ENCODE peak calls at places on chromosomes 11 and 22, in six cellular contexts. K is neural crest cell, G is kidney, I is AG20443, E is colonic mucosa, L is lower lobe of right lung. D is an unnamed sample.

GRCh38 chr11:1760351-1761109 is 3.2 kb downstream of the CTSD start:
- DNase-seq in K (no peak), G (peak; percentile 99), I (peak; percentile 67), E (peak; percentile 66), L (peak; percentile 92), D (no peak)

GRCh38 chr11:65492637-65493366 is 6.0 kb upstream of the MALAT1 start:
- DNase-seq in K (no peak), G (peak; percentile 92), I (peak; percentile 40), E (peak; percentile 88), L (peak; percentile 83), D (no peak)

GRCh38 chr11:8068605-8069221 is 12.3 kb upstream of the TUB start:
- DNase-seq in K (no peak), G (peak; percentile 92), I (peak; percentile 79), E (no peak), L (no peak), D (no peak)

GRCh38 chr22:29883045-29883830 is at the start of gene MTMR3:
- DNase-seq in K (peak; percentile 98), G (peak; percentile 98), I (peak; percentile 91), E (peak; percentile 98), L (peak; percentile 96), D (peak; percentile 93)

GRCh38 chr22:22408731-22409696 is 99.5 kb downstream of the ZNF280B start:
- DNase-seq in K (peak; percentile 35), G (no peak), I (peak; percentile 58), E (no peak), L (no peak), D (no peak)

GRCh38 chr11:65545853-65546216 is 12.3 kb downstream of the LTBP3 start:
- DNase-seq in K (no peak), G (no peak), I (no peak), E (peak; percentile 43), L (no peak), D (no peak)

GRCh38 chr11:118634435-118635236 is 27.2 kb downstream of the PHLDB1 start:
- DNase-seq in K (no peak), G (peak; percentile 92), I (peak; percentile 44), E (peak; percentile 87), L (peak; percentile 85), D (no peak)

GRCh38 chr22:22772396-22772795 is 115.2 kb upstream of the IGLL5 start:
- DNase-seq in K (no peak), G (no peak), I (no peak), E (no peak), L (no peak), D (no peak)

GRCh38 chr11:89491141-89491690 is at the start of gene NOX4:
- DNase-seq in K (peak; percentile 63), G (peak; percentile 80), I (peak; percentile 68), E (no peak), L (peak; percentile 50), D (no peak)

GRCh38 chr22:26139320-26139719 is 29.9 kb upstream of the SEZ6L start:
- DNase-seq in K (no peak), G (no peak), I (no peak), E (no peak), L (no peak), D (no peak)

GRCh38 chr22:36026741-36027140 is 1.9 kb downstream of the RBFOX2 start:
- DNase-seq in K (no peak), G (no peak), I (peak; percentile 27), E (no peak), L (no peak), D (no peak)

GRCh38 chr22:48727454-48728058 is 1100.1 kb downstream of the BRD1 start:
- DNase-seq in K (no peak), G (no peak), I (no peak), E (no peak), L (no peak), D (no peak)

GRCh38 chr22:50310209-50310722 is 2.8 kb upstream of the PLXNB2 start:
- DNase-seq in K (no peak), G (peak; percentile 64), I (no peak), E (no peak), L (peak; percentile 91), D (no peak)

GRCh38 chr22:42684462-42685195 is 35.4 kb upstream of the CYB5R3 start:
- DNase-seq in K (no peak), G (peak; percentile 68), I (peak; percentile 48), E (no peak), L (no peak), D (no peak)

GRCh38 chr11:82862379-82862778 is 37.9 kb downstream of the PRCP start:
- DNase-seq in K (no peak), G (no peak), I (no peak), E (no peak), L (no peak), D (no peak)

GRCh38 chr11:64599698-64600211 is 8.7 kb downstream of the SLC22A12 start:
- DNase-seq in K (no peak), G (peak; percentile 63), I (no peak), E (no peak), L (no peak), D (no peak)

GRCh38 chr22:29156507-29156906 is 49.2 kb upstream of the EMID1 start:
- DNase-seq in K (no peak), G (no peak), I (no peak), E (no peak), L (no peak), D (no peak)

GRCh38 chr11:105862736-105863367 is 159.2 kb downstream of the MSANTD4 start:
- DNase-seq in K (no peak), G (no peak), I (peak; percentile 45), E (no peak), L (no peak), D (peak; percentile 50)

GRCh38 chr11:19679952-19680823 is 32.4 kb upstream of the NAV2 start:
- DNase-seq in K (no peak), G (peak; percentile 97), I (peak; percentile 94), E (peak; percentile 66), L (peak; percentile 79), D (no peak)

GRCh38 chr22:48075604-48076400 is 1313.4 kb downstream of the TBC1D22A start:
- DNase-seq in K (no peak), G (peak; percentile 53), I (no peak), E (no peak), L (no peak), D (no peak)

GRCh38 chr22:37906364-37907008 is 389 bp downstream of the MICALL1 start:
- DNase-seq in K (no peak), G (peak; percentile 81), I (peak; percentile 48), E (peak; percentile 53), L (no peak), D (no peak)

GRCh38 chr11:5639953-5640352 is 15.2 kb downstream of the TRIM34 start:
- DNase-seq in K (no peak), G (no peak), I (no peak), E (no peak), L (no peak), D (no peak)

GRCh38 chr22:36781656-36782627 is 6.0 kb upstream of the IFT27 start:
- DNase-seq in K (peak; percentile 93), G (peak; percentile 91), I (peak; percentile 94), E (peak; percentile 85), L (peak; percentile 85), D (peak; percentile 70)

GRCh38 chr11:64969209-64969608 is 2.7 kb downstream of the MAJIN start:
- DNase-seq in K (no peak), G (no peak), I (no peak), E (peak; percentile 45), L (no peak), D (no peak)

GRCh38 chr11:47185305-47186075 is 744 bp downstream of the PACSIN3 start:
- DNase-seq in K (no peak), G (peak; percentile 84), I (peak; percentile 56), E (no peak), L (peak; percentile 84), D (peak; percentile 73)

GRCh38 chr11:68574308-68574707 is 110.0 kb upstream of the GAL start:
- DNase-seq in K (no peak), G (no peak), I (no peak), E (no peak), L (no peak), D (no peak)

GRCh38 chr11:25902476-25902875 is 429.5 kb upstream of the ANO3 start:
- DNase-seq in K (no peak), G (no peak), I (no peak), E (no peak), L (no peak), D (no peak)

D was measured in Caco-2.